ENCODE peak calls at places on chromosomes 12 and 14, in nine cellular contexts. P, W, O, U, X, S, K, Q and J are unnamed samples.

GRCh38 chr14:104601786-104602185 is 2.8 kb downstream of the TMEM179 start:
- DNase-seq in P (no peak), W (no peak), O (peak; percentile 2), U (no peak), X (no peak), S (no peak), K (no peak), Q (no peak), J (no peak)

GRCh38 chr14:64698899-64699298 is 5.3 kb upstream of the PLEKHG3 start:
- DNase-seq in P (no peak), W (no peak), O (no peak), U (no peak), X (no peak), S (no peak), K (no peak), Q (peak; percentile 86), J (peak; percentile 63)

GRCh38 chr12:46946137-46946536 is 120.3 kb upstream of the SLC38A4 start:
- DNase-seq in P (no peak), W (no peak), O (no peak), U (no peak), X (no peak), S (no peak), K (no peak), Q (peak; percentile 85), J (no peak)

GRCh38 chr14:95770777-95771176 is 56.9 kb upstream of the TCL1A start:
- DNase-seq in P (peak; percentile 11), W (no peak), O (no peak), U (no peak), X (no peak), S (no peak), K (no peak), Q (no peak), J (no peak)

GRCh38 chr12:69639400-69640016 is 28.8 kb upstream of the LRRC10 start:
- DNase-seq in P (peak; percentile 72), W (peak; percentile 78), O (peak; percentile 76), U (peak; percentile 61), X (peak; percentile 81), S (peak; percentile 71), K (peak; percentile 53), Q (peak; percentile 44), J (no peak)

GRCh38 chr14:95097385-95097784 is 59.9 kb downstream of the DICER1 start:
- DNase-seq in P (no peak), W (no peak), O (peak; percentile 76), U (no peak), X (no peak), S (no peak), K (no peak), Q (no peak), J (no peak)

GRCh38 chr12:25979563-25979962 is 21.1 kb downstream of the RASSF8 start:
- DNase-seq in P (no peak), W (no peak), O (peak; percentile 37), U (no peak), X (no peak), S (no peak), K (no peak), Q (peak; percentile 52), J (no peak)

GRCh38 chr14:61147898-61148549 is 133.1 kb downstream of the TMEM30B start:
- DNase-seq in P (no peak), W (no peak), O (peak; percentile 63), U (peak; percentile 89), X (peak; percentile 28), S (no peak), K (peak; percentile 30), Q (peak; percentile 39), J (no peak)

GRCh38 chr14:75881986-75882385 is 99.8 kb downstream of the TGFB3 start:
- DNase-seq in P (no peak), W (no peak), O (no peak), U (no peak), X (no peak), S (no peak), K (no peak), Q (no peak), J (no peak)

GRCh38 chr12:97452230-97452629 is 10.4 kb upstream of the RMST start:
- DNase-seq in P (peak; percentile 52), W (no peak), O (no peak), U (no peak), X (no peak), S (no peak), K (no peak), Q (no peak), J (no peak)

GRCh38 chr14:22886500-22887259 is 3.7 kb downstream of the REM2 start:
- DNase-seq in P (peak; percentile 95), W (peak; percentile 84), O (peak; percentile 41), U (peak; percentile 49), X (peak; percentile 89), S (peak; percentile 86), K (peak; percentile 70), Q (peak; percentile 52), J (no peak)

GRCh38 chr12:10722502-10722904 is 620 bp downstream of the YBX3 start:
- DNase-seq in P (peak; percentile 66), W (peak; percentile 42), O (peak; percentile 56), U (no peak), X (peak; percentile 59), S (peak; percentile 75), K (peak; percentile 34), Q (peak; percentile 45), J (peak; percentile 55)

GRCh38 chr14:103549361-103550311 is 12.8 kb downstream of the BAG5 start:
- DNase-seq in P (no peak), W (no peak), O (no peak), U (no peak), X (no peak), S (no peak), K (peak; percentile 59), Q (no peak), J (peak; percentile 14)

GRCh38 chr14:104253223-104253822 is 114.9 kb downstream of the KIF26A start:
- DNase-seq in P (no peak), W (peak; percentile 11), O (no peak), U (no peak), X (no peak), S (no peak), K (no peak), Q (no peak), J (no peak)

GRCh38 chr14:77458249-77458950 is 507 bp downstream of the AHSA1 start:
- DNase-seq in P (peak; percentile 49), W (peak; percentile 62), O (peak; percentile 35), U (no peak), X (peak; percentile 68), S (peak; percentile 77), K (no peak), Q (peak; percentile 40), J (no peak)

GRCh38 chr14:104518659-104519350 is 60.8 kb upstream of the C14orf180 start:
- DNase-seq in P (no peak), W (no peak), O (no peak), U (no peak), X (no peak), S (no peak), K (no peak), Q (no peak), J (no peak)

GRCh38 chr14:32186248-32186647 is 15.6 kb upstream of the RNU6-7 start:
- DNase-seq in P (peak; percentile 17), W (no peak), O (no peak), U (no peak), X (no peak), S (peak; percentile 27), K (no peak), Q (no peak), J (no peak)

GRCh38 chr12:57765003-57765697 is 1.7 kb downstream of the CYP27B1 start:
- DNase-seq in P (peak; percentile 61), W (peak; percentile 67), O (no peak), U (no peak), X (peak; percentile 73), S (no peak), K (no peak), Q (peak; percentile 83), J (no peak)

GRCh38 chr12:108801736-108802665 is 55.4 kb downstream of the SSH1 start:
- DNase-seq in P (no peak), W (peak; percentile 84), O (peak; percentile 80), U (no peak), X (peak; percentile 93), S (no peak), K (peak; percentile 52), Q (no peak), J (no peak)

GRCh38 chr14:56659964-56660551 is 80.5 kb downstream of the TMEM260 start:
- DNase-seq in P (peak; percentile 39), W (no peak), O (peak; percentile 43), U (peak; percentile 32), X (peak; percentile 62), S (peak; percentile 40), K (no peak), Q (peak; percentile 69), J (no peak)

GRCh38 chr12:122354958-122355641 is 67.4 kb downstream of the CLIP1 start:
- DNase-seq in P (no peak), W (no peak), O (no peak), U (no peak), X (no peak), S (no peak), K (no peak), Q (no peak), J (no peak)

GRCh38 chr12:98591209-98591608 is 2.3 kb upstream of the SLC25A3 start:
- DNase-seq in P (no peak), W (no peak), O (no peak), U (no peak), X (no peak), S (peak; percentile 43), K (no peak), Q (no peak), J (no peak)
- TF ChIP-seq CTCF in P (no peak), W (no peak), O (no peak), U (no peak), X (no peak), S (peak; percentile 33), K (no peak), Q (no peak), J (no peak)

DNA sequence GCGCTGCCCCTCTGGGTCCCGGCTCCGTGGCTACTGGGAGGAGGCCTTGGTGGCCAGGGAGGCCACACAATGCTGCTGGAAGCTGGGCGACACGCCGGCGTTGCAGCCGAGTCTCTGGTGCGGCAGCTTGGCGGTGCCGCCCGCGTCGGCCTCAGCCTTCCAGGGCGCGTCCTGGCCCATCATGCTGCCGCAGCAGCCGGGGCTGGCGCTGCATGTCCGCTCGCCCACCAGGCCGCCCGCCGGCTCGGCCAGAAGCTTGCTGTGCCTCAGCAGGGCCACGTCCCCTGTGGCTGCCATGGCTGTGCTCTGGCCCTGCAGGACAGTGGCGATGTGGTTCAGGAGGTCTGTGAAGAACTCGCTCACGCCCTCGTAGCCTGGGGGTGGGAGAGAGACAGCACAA is 18.6 kb downstream of the CHGA start:
- DNase-seq in P (no peak), W (no peak), O (no peak), U (no peak), X (no peak), S (no peak), K (no peak), Q (no peak), J (no peak)
- TF ChIP-seq CTCF in P (no peak), W (no peak), O (no peak), U (no peak), X (no peak), S (no peak), K (no peak), Q (no peak), J (no peak)

GRCh38 chr12:130281157-130281799 is 56.4 kb upstream of the PIWIL1 start:
- DNase-seq in P (peak; percentile 3), W (peak; percentile 76), O (no peak), U (no peak), X (peak; percentile 74), S (no peak), K (no peak), Q (no peak), J (no peak)
- TF ChIP-seq CTCF in P (peak; percentile 55), W (peak; percentile 83), O (peak; percentile 21), U (peak; percentile 71), X (peak; percentile 88), S (peak; percentile 64), K (peak; percentile 48), Q (peak; percentile 69), J (peak; percentile 78)

GRCh38 chr12:101823891-101824290 is 6.9 kb downstream of the GNPTAB start:
- DNase-seq in P (peak; percentile 81), W (peak; percentile 38), O (peak; percentile 14), U (peak; percentile 33), X (peak; percentile 70), S (peak; percentile 93), K (peak; percentile 74), Q (peak; percentile 22), J (peak; percentile 46)
- TF ChIP-seq CTCF in P (peak; percentile 19), W (peak; percentile 43), O (peak; percentile 28), U (peak; percentile 44), X (peak; percentile 43), S (peak; percentile 66), K (no peak), Q (peak; percentile 20), J (peak; percentile 50)